ENCODE peak calls at places on chromosomes 3 and 15, in six cellular contexts. N, Y, S, L, H and K are unnamed samples.

GRCh38 chr3:4586381-4586780 is 93.2 kb downstream of the ITPR1 start:
- DNase-seq in Y (no peak), N (no peak), S (no peak), L (no peak), H (no peak), K (no peak)

GRCh38 chr3:45473841-45474240 is 85.5 kb downstream of the LARS2 start:
- DNase-seq in S (no peak), L (no peak), N (no peak), H (peak), Y (no peak), K (no peak)

GRCh38 chr3:151228291-151229125 is 25.5 kb upstream of the GPR171 start:
- DNase-seq in H (peak), Y (no peak), N (no peak), L (no peak), S (no peak), K (no peak)

GRCh38 chr3:157079677-157080369 is 80.1 kb downstream of the CCNL1 start:
- DNase-seq in S (no peak), Y (no peak), H (no peak), N (no peak), L (no peak), K (no peak)

GRCh38 chr3:173221010-173221409 is 80.0 kb upstream of the SPATA16 start:
- DNase-seq in S (no peak), H (peak), N (no peak), L (no peak), Y (no peak), K (no peak)

GRCh38 chr3:169094204-169094603 is 569.3 kb downstream of the MECOM start:
- DNase-seq in Y (no peak), H (peak), S (no peak), L (no peak), N (no peak), K (peak)

GRCh38 chr3:171883893-171884279 is 40.7 kb downstream of the TMEM212 start:
- DNase-seq in H (no peak), N (no peak), S (no peak), L (no peak), Y (no peak), K (no peak)

GRCh38 chr15:36370735-36371115 is 208.7 kb upstream of the CDIN1 start:
- DNase-seq in Y (no peak), L (no peak), S (no peak), H (peak), N (no peak), K (no peak)

GRCh38 chr3:146646251-146646650 is 41.1 kb upstream of the PLSCR5 start:
- DNase-seq in L (no peak), H (no peak), N (no peak), S (no peak), Y (no peak), K (no peak)

GRCh38 chr3:9690451-9691450 is 12.9 kb upstream of the CPNE9 start:
- DNase-seq in H (peak), L (no peak), Y (no peak), S (no peak), N (no peak), K (no peak)

GRCh38 chr3:74079961-74080562 is 455.3 kb upstream of the PDZRN3 start:
- DNase-seq in S (no peak), Y (no peak), N (no peak), L (no peak), H (no peak), K (no peak)

GRCh38 chr15:52179278-52180195 is 11.7 kb downstream of the GNB5 start:
- DNase-seq in H (peak), L (peak), S (peak), Y (peak), N (peak), K (peak)

GRCh38 chr3:48466386-48467109 is 20.0 kb downstream of the ATRIP start:
- DNase-seq in H (no peak), Y (no peak), L (no peak), S (no peak), N (no peak), K (no peak)

GRCh38 chr3:149174901-149175300 is 45.5 kb downstream of the HPS3 start:
- DNase-seq in N (no peak), L (no peak), S (no peak), H (peak), Y (no peak), K (no peak)

GRCh38 chr3:87856126-87856525 is 202.7 kb downstream of the CGGBP1 start:
- DNase-seq in L (no peak), S (no peak), N (no peak), Y (no peak), H (no peak), K (no peak)

GRCh38 chr15:83108266-83109219 is 1.1 kb downstream of the TM6SF1 start:
- DNase-seq in H (no peak), Y (no peak), L (no peak), S (peak), N (no peak), K (peak)

GRCh38 chr3:33236005-33236404 is 17.4 kb upstream of the SUSD5 start:
- DNase-seq in N (no peak), L (no peak), Y (no peak), S (no peak), H (no peak), K (no peak)

GRCh38 chr3:13548696-13549512 is at the start of gene FBLN2:
- DNase-seq in H (no peak), Y (no peak), N (no peak), S (no peak), L (no peak), K (peak)

GRCh38 chr3:116929534-116930222 is 220.1 kb downstream of the TUSC7 start:
- DNase-seq in S (no peak), N (no peak), Y (no peak), L (no peak), H (no peak), K (no peak)

GRCh38 chr3:57855281-57855680 is 99.2 kb downstream of the SLMAP start:
- DNase-seq in N (no peak), Y (no peak), H (peak), L (no peak), S (no peak), K (no peak)

GRCh38 chr3:29170894-29171582 is 109.8 kb upstream of the RBMS3 start:
- DNase-seq in H (peak), S (no peak), L (no peak), Y (no peak), N (no peak), K (no peak)

GRCh38 chr3:150238043-150238802 is 169.9 kb upstream of the TSC22D2 start:
- DNase-seq in H (peak), L (no peak), N (no peak), Y (no peak), S (no peak), K (no peak)

GRCh38 chr3:187150599-187150998 is 11.3 kb upstream of the RPL39L start:
- DNase-seq in Y (peak), L (no peak), S (no peak), N (peak), H (no peak), K (peak)

GRCh38 chr15:89677381-89677780 is 1.8 kb downstream of the PLIN1 start:
- DNase-seq in N (no peak), S (no peak), L (no peak), Y (no peak), H (no peak), K (no peak)

GRCh38 chr15:96764946-96765345 is 434.4 kb downstream of the NR2F2 start:
- DNase-seq in Y (no peak), N (no peak), L (no peak), S (no peak), H (no peak), K (no peak)

GRCh38 chr15:37131639-37132038 is 31.3 kb upstream of the MEIS2 start:
- DNase-seq in Y (no peak), H (no peak), N (no peak), S (no peak), L (no peak), K (no peak)

GRCh38 chr3:178385280-178385952 is 150.8 kb upstream of the KCNMB2 start:
- DNase-seq in L (no peak), H (peak), S (no peak), N (no peak), Y (no peak), K (peak)

GRCh38 chr15:58213587-58214360 is 75.6 kb downstream of the AQP9 start:
- DNase-seq in H (no peak), L (no peak), S (no peak), Y (no peak), N (no peak), K (no peak)

GRCh38 chr3:97057365-97057764 is 243.0 kb downstream of the EPHA6 start:
- DNase-seq in H (no peak), Y (no peak), L (no peak), S (no peak), N (no peak), K (no peak)

GRCh38 chr3:67075295-67075694 is 77.2 kb downstream of the KBTBD8 start:
- DNase-seq in S (no peak), H (no peak), N (no peak), L (no peak), Y (no peak), K (no peak)

GRCh38 chr3:55198554-55198953 is 270.7 kb upstream of the LRTM1 start:
- DNase-seq in N (no peak), L (no peak), S (no peak), H (peak), Y (no peak), K (no peak)

GRCh38 chr3:29701326-29701983 is 420.6 kb downstream of the RBMS3 start:
- DNase-seq in L (no peak), H (no peak), Y (no peak), S (no peak), N (no peak), K (no peak)

GRCh38 chr15:31510003-31510402 is 183.4 kb downstream of the KLF13 start:
- DNase-seq in Y (no peak), H (no peak), S (no peak), L (no peak), N (no peak), K (no peak)

GRCh38 chr3:159234306-159234705 is 432.5 kb downstream of the MFSD1 start:
- DNase-seq in Y (no peak), H (peak), L (no peak), S (no peak), N (no peak), K (no peak)

GRCh38 chr3:183122257-183122932 is 23.1 kb upstream of the MCCC1 start:
- DNase-seq in Y (no peak), N (no peak), L (no peak), H (peak), S (peak), K (no peak)

GRCh38 chr3:30538787-30539186 is 67.6 kb upstream of the TGFBR2 start:
- DNase-seq in Y (no peak), L (no peak), H (peak), S (no peak), N (no peak), K (no peak)

GRCh38 chr3:88195951-88196434 is 46.2 kb downstream of the C3orf38 start:
- DNase-seq in N (no peak), H (peak), L (no peak), S (no peak), Y (no peak), K (no peak)

GRCh38 chr15:92801412-92801773 is 98.7 kb upstream of the CHD2 start:
- DNase-seq in Y (no peak), L (no peak), N (no peak), S (no peak), H (peak), K (no peak)